ENCODE peak calls at places on chromosomes 5 and 9, in seven cellular contexts. E is fibroblast of lung; F is prostate gland; L is HepG2; J is neural progenitor cell; S is fibroblast of villous mesenchyme; P is CD8-positive, alpha-beta T cell. H is an unnamed sample.

GRCh38 chr9:2216591-2216990 is 201.4 kb downstream of the SMARCA2 start:
- DNase-seq in E (peak; percentile 66), F (no peak), L (no peak), J (no peak), S (peak; percentile 24), P (no peak), H (no peak)

GRCh38 chr5:95932941-95933340 is 28.7 kb downstream of the ELL2 start:
- DNase-seq in E (no peak), F (no peak), L (no peak), J (no peak), S (no peak), P (no peak), H (no peak)

GRCh38 chr5:28896949-28897348 is 1858.6 kb upstream of the CDH9 start:
- DNase-seq in E (no peak), F (no peak), L (peak; percentile 1), J (no peak), S (no peak), P (no peak), H (no peak)

GRCh38 chr5:150085950-150086715 is at the start of gene CSF1R:
- DNase-seq in E (no peak), F (no peak), L (no peak), J (no peak), S (no peak), P (no peak), H (no peak)

GRCh38 chr9:137649553-137649952 is 30.7 kb downstream of the EHMT1 start:
- DNase-seq in E (no peak), F (no peak), L (no peak), J (no peak), S (no peak), P (no peak), H (no peak)

GRCh38 chr5:123047706-123048105 is 11.2 kb upstream of the PPIC start:
- DNase-seq in E (peak; percentile 24), F (no peak), L (no peak), J (no peak), S (no peak), P (no peak), H (peak; percentile 61)

GRCh38 chr9:70578720-70579119 is 164.3 kb upstream of the KLF9 start:
- DNase-seq in E (no peak), F (no peak), L (no peak), J (no peak), S (no peak), P (peak; percentile 13), H (no peak)

GRCh38 chr9:105187781-105188180 is 56.7 kb upstream of the SLC44A1 start:
- DNase-seq in E (peak; percentile 91), F (no peak), L (peak; percentile 15), J (no peak), S (peak; percentile 70), P (no peak), H (peak; percentile 72)

GRCh38 chr5:116486588-116486987 is 88.0 kb downstream of the SEMA6A start:
- DNase-seq in E (no peak), F (no peak), L (no peak), J (no peak), S (no peak), P (no peak), H (no peak)

GRCh38 chr5:97000391-97000790 is 64.5 kb downstream of the LNPEP start:
- DNase-seq in E (peak; percentile 28), F (no peak), L (no peak), J (no peak), S (no peak), P (no peak), H (peak; percentile 12)

GRCh38 chr5:157563373-157564148 is 12.0 kb downstream of the ADAM19 start:
- DNase-seq in E (peak; percentile 99), F (no peak), L (no peak), J (no peak), S (no peak), P (no peak), H (peak; percentile 56)

GRCh38 chr9:122383992-122384461 is 13.2 kb downstream of the PTGS1 start:
- DNase-seq in E (peak; percentile 56), F (no peak), L (no peak), J (no peak), S (no peak), P (no peak), H (peak; percentile 97)

GRCh38 chr9:89422151-89422918 is 75.6 kb downstream of the SEMA4D start:
- DNase-seq in E (peak; percentile 60), F (no peak), L (no peak), J (no peak), S (peak; percentile 32), P (peak; percentile 42), H (peak; percentile 20)
- H3K4me3 ChIP-seq in E (no peak overlapping the region), F (no peak overlapping the region), L (no peak overlapping the region), J (no peak overlapping the region), S (no peak overlapping the region), P (no peak overlapping the region), H (no peak overlapping the region)

GRCh38 chr9:112029921-112030444 is 133.4 kb downstream of the UGCG start:
- DNase-seq in E (peak; percentile 80), F (no peak), L (peak; percentile 43), J (peak; percentile 19), S (peak; percentile 71), P (no peak), H (peak; percentile 62)

GRCh38 chr9:112031400-112031799 is 134.8 kb downstream of the UGCG start:
- DNase-seq in E (no peak), F (no peak), L (no peak), J (no peak), S (no peak), P (no peak), H (no peak)

GRCh38 chr9:112025886-112026285 is 129.3 kb downstream of the UGCG start:
- DNase-seq in E (no peak), F (no peak), L (no peak), J (no peak), S (no peak), P (no peak), H (no peak)

GRCh38 chr9:112032009-112032408 is 135.4 kb downstream of the UGCG start:
- DNase-seq in E (no peak), F (no peak), L (no peak), J (no peak), S (no peak), P (no peak), H (no peak)

GRCh38 chr9:112028242-112029221 is 131.9 kb downstream of the UGCG start:
- DNase-seq in E (no peak), F (no peak), L (no peak), J (no peak), S (no peak), P (no peak), H (no peak)
- TF ChIP-seq CTCF in E (no peak), F (no peak), L (no peak), J (no peak), S (no peak), P (no peak), H (no peak)

GRCh38 chr5:10556331-10556807 is 7.5 kb upstream of the ANKRD33B start:
- DNase-seq in E (peak; percentile 74), F (no peak), L (no peak), J (no peak), S (peak; percentile 79), P (no peak), H (peak; percentile 66)
- H3K4me3 ChIP-seq in E (no peak overlapping the region), F (no peak overlapping the region), L (no peak overlapping the region), J (no peak overlapping the region), S (no peak overlapping the region), P (no peak overlapping the region), H (no peak overlapping the region)

DNA sequence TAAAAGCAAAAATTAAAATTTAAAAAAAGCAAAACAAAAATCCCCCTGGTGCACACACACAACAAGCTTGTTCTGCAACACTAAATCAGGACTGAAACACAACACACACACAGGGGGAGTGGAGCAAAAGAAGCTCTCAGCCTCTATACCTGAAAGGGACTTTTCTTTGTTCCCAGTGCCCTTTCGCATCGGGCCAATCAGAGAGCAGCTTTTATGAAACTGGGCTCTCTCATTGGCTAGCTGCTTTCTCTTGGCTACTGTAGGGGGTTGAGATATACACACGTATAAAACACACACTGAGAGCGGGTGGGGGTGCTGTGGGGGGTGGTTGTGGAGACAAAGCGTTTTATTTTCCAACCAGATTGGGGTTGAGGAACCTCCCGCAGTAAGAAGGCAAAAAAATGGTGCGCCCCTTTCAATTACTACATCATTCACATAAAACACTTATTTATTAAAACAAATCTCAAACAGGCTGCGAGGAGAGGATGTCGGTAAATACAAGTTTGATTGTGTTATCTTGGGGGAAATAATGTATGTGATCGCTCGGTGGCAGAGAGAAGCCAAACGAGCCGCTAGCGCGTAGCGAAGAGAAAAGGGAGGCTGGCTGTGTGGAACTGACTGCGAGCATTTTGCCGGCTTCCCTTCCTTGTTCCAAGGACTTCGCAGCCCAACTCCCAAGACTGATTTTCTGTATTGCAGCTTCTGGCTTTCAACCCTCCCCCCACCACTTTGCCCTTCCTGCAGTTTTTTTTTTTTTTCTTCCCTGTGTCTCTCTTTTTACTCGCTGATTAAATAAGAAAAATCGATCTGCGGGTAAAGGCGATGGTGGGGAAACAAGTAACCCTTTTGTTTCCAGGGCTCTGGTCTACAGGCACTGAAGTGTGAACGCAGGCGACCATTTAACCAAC is 2.5 kb upstream of the ZNF608 start:
- DNase-seq in E (peak; percentile 95), F (peak; percentile 93), L (peak; percentile 81), J (peak; percentile 91), S (peak; percentile 76), P (no peak), H (peak; percentile 82)
- TF ChIP-seq CTCF in E (no peak), F (no peak), L (no peak), J (no peak), S (no peak), P (no peak), H (no peak)

GRCh38 chr5:178538624-178539344 is 51.4 kb downstream of the COL23A1 start:
- DNase-seq in E (no peak), F (no peak), L (no peak), J (no peak), S (peak; percentile 48), P (no peak), H (peak; percentile 4)
- H3K4me3 ChIP-seq in E (no peak overlapping the region), F (no peak overlapping the region), L (no peak overlapping the region), J (no peak overlapping the region), S (no peak overlapping the region), P (no peak overlapping the region), H (no peak overlapping the region)

GRCh38 chr9:104091708-104092107 is 2.4 kb upstream of the SMC2 start:
- DNase-seq in E (peak; percentile 35), F (no peak), L (peak; percentile 32), J (peak; percentile 1), S (peak; percentile 53), P (no peak), H (no peak)
- TF ChIP-seq CTCF in E (peak; percentile 67), F (no peak), L (no peak), J (no peak), S (peak; percentile 42), P (no peak), H (no peak)

DNA sequence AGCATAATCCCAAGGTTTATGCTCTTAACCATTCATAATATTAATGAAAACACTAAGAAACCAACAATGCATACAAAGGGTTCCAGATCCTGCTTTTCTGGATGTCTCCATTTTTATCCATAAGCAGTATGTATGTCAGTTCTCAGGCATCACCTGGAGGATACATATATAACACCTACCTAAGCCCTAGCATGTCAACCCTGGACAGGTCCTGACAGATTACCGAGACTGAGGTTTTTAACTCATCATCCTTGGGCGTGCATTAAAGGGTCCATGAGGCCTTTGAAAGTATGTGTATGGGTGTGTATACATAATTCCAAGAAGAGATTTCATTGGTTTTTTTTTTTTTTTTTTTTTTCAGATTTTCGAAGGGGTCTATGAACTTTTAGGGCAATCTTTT is 70.6 kb downstream of the SH3TC2 start:
- DNase-seq in E (no peak), F (no peak), L (no peak), J (no peak), S (no peak), P (no peak), H (no peak)
- H3K4me3 ChIP-seq in E (no peak overlapping the region), F (no peak overlapping the region), L (no peak overlapping the region), J (no peak overlapping the region), S (no peak overlapping the region), P (no peak overlapping the region), H (no peak overlapping the region)

H was measured in foreskin fibroblast.